ENCODE peak calls at places on chromosomes 11 and 22, in five cellular contexts. One of them, this sample, is unnamed.

GRCh38 chr11:111992456-111992855 is 32.8 kb upstream of the DLAT start:
- DNase-seq in WTC11: no peak
- DNase-seq in colonic mucosa: no peak
- DNase-seq in activated T-cell treated with anti-CD3 and anti-CD28 coated beads, Interleukin-2, amount 50 U/mL, for 72 hours: no peak
- DNase-seq in T-helper 1 cell: no peak
- DNase-seq in this sample: no peak

GRCh38 chr11:101113540-101113939 is 16.1 kb downstream of the PGR start:
- DNase-seq in colonic mucosa: peak; percentile 23
- DNase-seq in activated T-cell treated with anti-CD3 and anti-CD28 coated beads, Interleukin-2, amount 50 U/mL, for 72 hours: no peak
- DNase-seq in WTC11: no peak
- DNase-seq in T-helper 1 cell: no peak
- DNase-seq in this sample: no peak

GRCh38 chr11:68043349-68044144 is 4.7 kb downstream of the TCIRG1 start:
- DNase-seq in colonic mucosa: no peak
- DNase-seq in T-helper 1 cell: no peak
- DNase-seq in activated T-cell treated with anti-CD3 and anti-CD28 coated beads, Interleukin-2, amount 50 U/mL, for 72 hours: no peak
- DNase-seq in WTC11: no peak
- DNase-seq in this sample: peak; percentile 60

GRCh38 chr22:41517172-41518047 is 26.9 kb downstream of the POLR3H start:
- DNase-seq in colonic mucosa: peak; percentile 84
- DNase-seq in WTC11: peak; percentile 86
- DNase-seq in activated T-cell treated with anti-CD3 and anti-CD28 coated beads, Interleukin-2, amount 50 U/mL, for 72 hours: peak; percentile 40
- DNase-seq in T-helper 1 cell: no peak
- DNase-seq in this sample: peak; percentile 84

GRCh38 chr22:28332410-28332809 is 347.2 kb downstream of the TTC28 start:
- DNase-seq in activated T-cell treated with anti-CD3 and anti-CD28 coated beads, Interleukin-2, amount 50 U/mL, for 72 hours: no peak
- DNase-seq in WTC11: no peak
- DNase-seq in colonic mucosa: no peak
- DNase-seq in T-helper 1 cell: no peak
- DNase-seq in this sample: no peak

GRCh38 chr11:125667151-125667550 is 13.5 kb downstream of the ACRV1 start:
- DNase-seq in colonic mucosa: no peak
- DNase-seq in T-helper 1 cell: no peak
- DNase-seq in WTC11: no peak
- DNase-seq in activated T-cell treated with anti-CD3 and anti-CD28 coated beads, Interleukin-2, amount 50 U/mL, for 72 hours: no peak
- DNase-seq in this sample: no peak

GRCh38 chr22:37196539-37197450 is 8.7 kb upstream of the C1QTNF6 start:
- DNase-seq in colonic mucosa: peak; percentile 93
- DNase-seq in WTC11: no peak
- DNase-seq in T-helper 1 cell: no peak
- DNase-seq in activated T-cell treated with anti-CD3 and anti-CD28 coated beads, Interleukin-2, amount 50 U/mL, for 72 hours: no peak
- DNase-seq in this sample: peak; percentile 88

GRCh38 chr11:63243533-63243932 is at the start of gene SLC22A25:
- DNase-seq in WTC11: no peak
- DNase-seq in colonic mucosa: no peak
- DNase-seq in T-helper 1 cell: no peak
- DNase-seq in activated T-cell treated with anti-CD3 and anti-CD28 coated beads, Interleukin-2, amount 50 U/mL, for 72 hours: no peak
- DNase-seq in this sample: no peak

GRCh38 chr11:48052183-48053040 is 72.1 kb downstream of the PTPRJ start:
- DNase-seq in WTC11: peak; percentile 58
- DNase-seq in T-helper 1 cell: no peak
- DNase-seq in colonic mucosa: no peak
- DNase-seq in activated T-cell treated with anti-CD3 and anti-CD28 coated beads, Interleukin-2, amount 50 U/mL, for 72 hours: no peak
- DNase-seq in this sample: peak; percentile 80

GRCh38 chr22:27115816-27116256 is 458.4 kb downstream of the MIAT start:
- DNase-seq in activated T-cell treated with anti-CD3 and anti-CD28 coated beads, Interleukin-2, amount 50 U/mL, for 72 hours: no peak
- DNase-seq in T-helper 1 cell: no peak
- DNase-seq in WTC11: no peak
- DNase-seq in colonic mucosa: peak; percentile 30
- DNase-seq in this sample: peak; percentile 84

GRCh38 chr11:27865105-27865504 is 164.8 kb upstream of the BDNF start:
- DNase-seq in T-helper 1 cell: no peak
- DNase-seq in activated T-cell treated with anti-CD3 and anti-CD28 coated beads, Interleukin-2, amount 50 U/mL, for 72 hours: no peak
- DNase-seq in colonic mucosa: no peak
- DNase-seq in WTC11: no peak
- DNase-seq in this sample: no peak

GRCh38 chr11:35629914-35630313 is 11.7 kb downstream of the FJX1 start:
- DNase-seq in colonic mucosa: no peak
- DNase-seq in T-helper 1 cell: no peak
- DNase-seq in activated T-cell treated with anti-CD3 and anti-CD28 coated beads, Interleukin-2, amount 50 U/mL, for 72 hours: no peak
- DNase-seq in WTC11: no peak
- DNase-seq in this sample: peak; percentile 32

GRCh38 chr11:2093575-2094353 is 45.4 kb downstream of the IGF2 start:
- DNase-seq in WTC11: no peak
- DNase-seq in colonic mucosa: no peak
- DNase-seq in activated T-cell treated with anti-CD3 and anti-CD28 coated beads, Interleukin-2, amount 50 U/mL, for 72 hours: no peak
- DNase-seq in T-helper 1 cell: no peak
- DNase-seq in this sample: peak; percentile 46

GRCh38 chr11:45021001-45021400 is 70.3 kb upstream of the TP53I11 start:
- DNase-seq in colonic mucosa: no peak
- DNase-seq in activated T-cell treated with anti-CD3 and anti-CD28 coated beads, Interleukin-2, amount 50 U/mL, for 72 hours: no peak
- DNase-seq in T-helper 1 cell: no peak
- DNase-seq in WTC11: no peak
- DNase-seq in this sample: no peak

GRCh38 chr22:34414467-34415440 is 494.5 kb upstream of the LARGE1 start:
- DNase-seq in T-helper 1 cell: peak; percentile 11
- DNase-seq in colonic mucosa: peak; percentile 62
- DNase-seq in activated T-cell treated with anti-CD3 and anti-CD28 coated beads, Interleukin-2, amount 50 U/mL, for 72 hours: peak; percentile 57
- DNase-seq in WTC11: peak; percentile 80
- DNase-seq in this sample: peak; percentile 52

GRCh38 chr11:2092956-2093412 is 46.2 kb downstream of the IGF2 start:
- DNase-seq in T-helper 1 cell: peak; percentile 63
- DNase-seq in activated T-cell treated with anti-CD3 and anti-CD28 coated beads, Interleukin-2, amount 50 U/mL, for 72 hours: peak; percentile 55
- DNase-seq in colonic mucosa: peak; percentile 75
- DNase-seq in WTC11: no peak
- DNase-seq in this sample: peak; percentile 99

GRCh38 chr11:795638-796564 is 2.2 kb downstream of the SLC25A22 start:
- DNase-seq in activated T-cell treated with anti-CD3 and anti-CD28 coated beads, Interleukin-2, amount 50 U/mL, for 72 hours: peak; percentile 85
- DNase-seq in T-helper 1 cell: peak; percentile 90
- DNase-seq in WTC11: no peak
- DNase-seq in colonic mucosa: peak; percentile 78
- DNase-seq in this sample: peak; percentile 81

GRCh38 chr11:66976048-66976467 is 954 bp downstream of the C11orf86 start:
- DNase-seq in colonic mucosa: no peak
- DNase-seq in activated T-cell treated with anti-CD3 and anti-CD28 coated beads, Interleukin-2, amount 50 U/mL, for 72 hours: peak; percentile 49
- DNase-seq in T-helper 1 cell: no peak
- DNase-seq in WTC11: peak; percentile 89
- DNase-seq in this sample: no peak

GRCh38 chr11:134062255-134063030 is 6.4 kb upstream of the JAM3 start:
- DNase-seq in T-helper 1 cell: no peak
- DNase-seq in colonic mucosa: no peak
- DNase-seq in WTC11: no peak
- DNase-seq in activated T-cell treated with anti-CD3 and anti-CD28 coated beads, Interleukin-2, amount 50 U/mL, for 72 hours: no peak
- DNase-seq in this sample: no peak

GRCh38 chr22:41603873-41604332 is 14.3 kb upstream of the PMM1 start:
- DNase-seq in T-helper 1 cell: peak; percentile 81
- DNase-seq in WTC11: no peak
- DNase-seq in activated T-cell treated with anti-CD3 and anti-CD28 coated beads, Interleukin-2, amount 50 U/mL, for 72 hours: peak; percentile 74
- DNase-seq in colonic mucosa: no peak
- DNase-seq in this sample: no peak

GRCh38 chr11:123580557-123581275 is 73.7 kb downstream of the SCN3B start:
- DNase-seq in T-helper 1 cell: peak; percentile 56
- DNase-seq in activated T-cell treated with anti-CD3 and anti-CD28 coated beads, Interleukin-2, amount 50 U/mL, for 72 hours: peak; percentile 76
- DNase-seq in WTC11: peak; percentile 91
- DNase-seq in colonic mucosa: peak; percentile 75
- DNase-seq in this sample: peak; percentile 74

GRCh38 chr11:119829407-119829806 is 100.4 kb upstream of the NECTIN1 start:
- DNase-seq in WTC11: no peak
- DNase-seq in activated T-cell treated with anti-CD3 and anti-CD28 coated beads, Interleukin-2, amount 50 U/mL, for 72 hours: no peak
- DNase-seq in colonic mucosa: no peak
- DNase-seq in T-helper 1 cell: no peak
- DNase-seq in this sample: no peak

GRCh38 chr11:83303358-83303757 is 17.2 kb upstream of the CCDC90B start:
- DNase-seq in T-helper 1 cell: no peak
- DNase-seq in WTC11: no peak
- DNase-seq in colonic mucosa: no peak
- DNase-seq in activated T-cell treated with anti-CD3 and anti-CD28 coated beads, Interleukin-2, amount 50 U/mL, for 72 hours: no peak
- DNase-seq in this sample: no peak

GRCh38 chr11:27485930-27486773 is 13.6 kb upstream of the LGR4 start:
- DNase-seq in colonic mucosa: peak; percentile 74
- DNase-seq in activated T-cell treated with anti-CD3 and anti-CD28 coated beads, Interleukin-2, amount 50 U/mL, for 72 hours: peak; percentile 57
- DNase-seq in WTC11: no peak
- DNase-seq in T-helper 1 cell: peak; percentile 42
- DNase-seq in this sample: peak; percentile 49

This sample was measured in body of pancreas.